ENCODE peak calls at places on chromosomes 5 and 9, in seven cellular contexts. J, N, G, Q, X, F and R are unnamed samples.

GRCh38 chr5:169164481-169164925 is 136.4 kb downstream of the SLIT3 start:
- DNase-seq in G (no peak), J (no peak), X (peak), Q (no peak), F (peak), N (peak), R (no peak)

GRCh38 chr5:150295172-150295611 is 5.6 kb upstream of the CAMK2A start:
- DNase-seq in G (no peak), J (no peak), N (peak), X (peak), F (peak), Q (no peak), R (peak)

GRCh38 chr9:127463891-127464290 is 12.6 kb downstream of the LRSAM1 start:
- DNase-seq in X (no peak), N (no peak), G (no peak), F (peak), J (peak), Q (no peak), R (peak)

GRCh38 chr9:113590991-113591898 is 127.7 kb downstream of the RGS3 start:
- DNase-seq in X (peak), N (peak), G (peak), J (peak), F (peak), Q (no peak), R (peak)

GRCh38 chr9:4221936-4222335 is 77.9 kb downstream of the GLIS3 start:
- DNase-seq in F (no peak), X (peak), N (no peak), Q (no peak), G (peak), J (no peak), R (no peak)

GRCh38 chr5:110900829-110901228 is 162.0 kb downstream of the SLC25A46 start:
- DNase-seq in G (no peak), N (no peak), F (peak), Q (no peak), X (peak), J (no peak), R (peak)

GRCh38 chr5:107593009-107593408 is 77.7 kb downstream of the EFNA5 start:
- DNase-seq in F (no peak), Q (no peak), G (no peak), X (no peak), J (no peak), N (no peak), R (peak)

GRCh38 chr5:33317271-33317670 is 123.5 kb upstream of the TARS1 start:
- DNase-seq in N (no peak), Q (no peak), J (no peak), X (peak), F (peak), G (peak), R (peak)

GRCh38 chr5:172861461-172861860 is 27.4 kb downstream of the ERGIC1 start:
- DNase-seq in Q (no peak), F (no peak), N (no peak), G (no peak), X (no peak), J (no peak), R (no peak)

GRCh38 chr9:98187926-98188325 is 4.5 kb downstream of the CORO2A start:
- DNase-seq in J (no peak), X (no peak), Q (no peak), G (no peak), N (no peak), F (no peak), R (no peak)

GRCh38 chr9:130284690-130285089 is 19.1 kb downstream of the HMCN2 start:
- DNase-seq in J (no peak), F (no peak), Q (no peak), G (no peak), N (no peak), X (no peak), R (no peak)

GRCh38 chr5:151642472-151643140 is 44.1 kb downstream of the SPARC start:
- DNase-seq in X (no peak), G (no peak), N (no peak), F (no peak), Q (no peak), J (no peak), R (no peak)

GRCh38 chr9:106752581-106752980 is 110.4 kb upstream of the ZNF462 start:
- DNase-seq in F (no peak), J (no peak), Q (no peak), G (no peak), X (no peak), N (no peak), R (peak)

GRCh38 chr9:37037137-37037743 is 3.2 kb upstream of the PAX5 start:
- DNase-seq in N (no peak), F (no peak), X (no peak), G (peak), Q (no peak), J (no peak), R (no peak)

GRCh38 chr5:147628054-147628895 is 118.4 kb upstream of the DPYSL3 start:
- DNase-seq in Q (peak), F (peak), G (peak), J (no peak), X (peak), N (peak), R (peak)

DNA sequence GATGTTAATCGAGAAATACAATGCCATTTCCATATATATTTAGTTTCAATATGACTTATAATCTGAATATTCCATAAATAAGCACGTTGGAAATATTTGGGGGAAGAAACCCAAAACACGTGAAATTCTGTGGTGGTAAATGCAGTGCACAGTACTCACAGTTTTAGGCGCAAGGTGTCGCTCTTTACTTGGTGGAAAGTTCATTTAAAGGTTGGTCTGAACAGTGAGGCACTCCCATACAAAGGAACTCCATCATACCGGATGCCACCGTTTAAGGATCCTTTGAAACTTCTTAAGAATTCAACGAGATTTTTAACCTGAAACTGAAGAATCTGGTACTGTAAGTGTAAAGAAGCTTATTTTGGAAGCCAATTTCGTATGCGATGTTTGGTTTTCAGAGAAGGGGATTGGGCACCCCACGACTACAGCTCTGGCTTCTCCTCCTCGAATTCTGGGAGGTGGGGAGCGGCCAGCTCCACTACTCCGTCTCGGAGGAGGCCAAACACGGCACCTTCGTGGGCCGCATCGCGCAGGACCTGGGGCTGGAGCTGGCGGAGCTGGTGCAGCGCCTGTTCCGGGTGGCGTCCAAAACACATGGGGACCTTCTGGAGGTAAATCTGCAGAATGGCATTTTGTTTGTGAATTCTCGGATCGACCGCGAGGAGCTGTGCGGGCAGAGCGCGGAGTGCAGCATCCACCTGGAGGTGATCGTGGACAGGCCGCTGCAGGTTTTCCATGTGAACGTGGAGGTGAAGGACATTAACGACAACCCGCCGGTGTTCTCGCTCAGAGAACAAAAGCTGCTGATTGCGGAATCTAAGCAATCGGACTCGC is at the start of gene PCDHA11:
- DNase-seq in Q (peak), X (peak), F (no peak), G (peak), N (no peak), J (no peak), R (no peak)
- TF ChIP-seq CTCF in Q (peak), X (peak), F (no peak), G (no peak), N (peak), J (no peak), R (no peak)

DNA sequence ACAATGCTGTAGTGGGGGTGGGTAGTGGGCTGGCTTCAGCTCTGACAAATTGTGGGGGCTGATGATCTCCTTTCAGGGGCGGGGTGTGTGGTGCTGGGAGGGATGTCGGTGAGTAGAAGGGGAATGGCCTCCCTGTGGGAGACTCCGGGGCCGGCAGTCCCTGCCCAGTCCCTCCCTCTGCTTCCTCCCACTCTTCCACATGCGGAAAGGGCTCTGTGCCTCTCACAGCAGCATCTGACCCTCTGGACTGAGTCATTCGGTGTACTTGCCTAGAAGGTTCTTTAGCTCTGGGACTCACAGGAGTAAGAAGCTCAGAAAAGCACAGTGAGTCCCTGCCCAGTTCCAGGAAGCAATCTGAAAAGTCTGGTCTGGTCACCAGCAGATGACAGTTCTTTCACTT is 14.2 kb downstream of the CD180 start:
- DNase-seq in X (peak), G (peak), N (peak), Q (no peak), J (peak), F (peak), R (peak)
- H3K4me3 ChIP-seq in X (no peak), G (no peak), N (no peak), Q (no peak), J (no peak), F (no peak), R (no peak)

GRCh38 chr9:81669011-81669739 is 20.2 kb downstream of the TLE1 start:
- DNase-seq in J (no peak), G (no peak), X (peak), F (no peak), N (no peak), Q (no peak), R (no peak)

GRCh38 chr9:81671880-81672280 is 17.5 kb downstream of the TLE1 start:
- DNase-seq in X (peak), Q (no peak), G (no peak), N (peak), F (peak), J (peak), R (no peak)

GRCh38 chr9:81678088-81678487 is 11.3 kb downstream of the TLE1 start:
- DNase-seq in G (no peak), J (no peak), F (no peak), N (no peak), Q (no peak), X (no peak), R (no peak)

DNA sequence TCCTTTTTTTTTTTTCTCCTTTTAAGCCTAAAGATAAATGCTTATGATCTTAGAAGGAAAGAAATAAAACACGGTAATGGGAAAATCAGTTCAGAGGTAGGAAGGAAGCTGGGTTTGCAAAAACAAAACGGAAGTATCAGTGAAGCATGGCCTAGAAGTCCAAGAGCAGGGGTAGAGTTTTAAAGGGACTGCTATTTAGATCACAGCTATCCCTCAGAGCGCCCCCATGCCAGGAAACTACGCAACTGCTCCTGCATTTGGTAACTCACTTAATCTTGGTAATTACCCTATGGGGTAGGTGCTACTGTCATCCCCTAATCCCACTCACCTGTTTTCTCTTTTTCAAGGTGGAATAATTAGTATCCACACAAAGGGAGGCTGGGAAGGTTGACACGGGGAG is 16.0 kb downstream of the TLE1 start:
- DNase-seq in N (no peak), Q (no peak), G (no peak), J (no peak), F (no peak), X (no peak), R (no peak)
- TF ChIP-seq CTCF in N (no peak), Q (peak), G (no peak), J (no peak), F (no peak), X (no peak), R (no peak)

GRCh38 chr9:110125763-110126351 is 82.1 kb downstream of the C9orf152 start:
- DNase-seq in J (no peak), X (peak), G (peak), N (no peak), Q (no peak), F (no peak), R (no peak)
- H3K4me3 ChIP-seq in J (peak), X (no peak), G (no peak), N (no peak), Q (no peak), F (peak), R (peak)